ENCODE peak calls at places on chromosomes 13 and 19, in five cellular contexts. N, X, O, D and G are unnamed samples. For H3K4me1, the result is how much of the 10 kb centered on the place peaks cover.

GRCh38 chr13:34833562-34834182 is 108.4 kb upstream of the NBEA start:
- DNase-seq in X (peak), D (no peak), O (peak), N (no peak), G (no peak)

GRCh38 chr19:16957151-16957662 is 68.4 kb downstream of the F2RL3 start:
- DNase-seq in D (no peak), O (no peak), N (no peak), X (no peak), G (no peak)

GRCh38 chr19:10491472-10492047 is 11.6 kb downstream of the KEAP1 start:
- DNase-seq in D (no peak), X (no peak), O (no peak), N (no peak), G (no peak)

GRCh38 chr13:111577956-111578595 is 257.6 kb downstream of the TEX29 start:
- DNase-seq in D (no peak), O (no peak), X (no peak), N (no peak), G (no peak)

GRCh38 chr19:41096353-41096752 is 8.1 kb downstream of the CYP2A13 start:
- DNase-seq in X (no peak), D (peak), O (no peak), N (no peak), G (no peak)

GRCh38 chr13:25971499-25972145 is 80.2 kb downstream of the SHISA2 start:
- DNase-seq in N (no peak), D (no peak), O (no peak), X (no peak), G (no peak)

GRCh38 chr13:51923983-51924539 is 62.3 kb downstream of the CCDC70 start:
- DNase-seq in D (peak), N (no peak), X (no peak), O (peak), G (peak)

GRCh38 chr13:111330211-111330610 is 9.8 kb downstream of the TEX29 start:
- DNase-seq in X (no peak), N (no peak), D (no peak), O (no peak), G (no peak)

GRCh38 chr13:29903524-29903923 is 53.1 kb upstream of the UBL3 start:
- DNase-seq in D (no peak), N (no peak), O (no peak), X (no peak), G (no peak)

GRCh38 chr19:53034948-53035675 is 9.4 kb upstream of the ERVV-2 start:
- DNase-seq in X (no peak), D (no peak), N (no peak), O (no peak), G (no peak)

GRCh38 chr13:34657716-34658115 is 284.4 kb upstream of the NBEA start:
- DNase-seq in X (peak), O (peak), D (no peak), N (no peak), G (no peak)

GRCh38 chr19:8575467-8575997 is 1.7 kb downstream of the MYO1F start:
- DNase-seq in O (peak), X (peak), D (no peak), N (no peak), G (no peak)

GRCh38 chr13:98060282-98060681 is 82.6 kb upstream of the FARP1 start:
- DNase-seq in X (no peak), N (no peak), D (no peak), O (no peak), G (no peak)

GRCh38 chr19:18851673-18852325 is 20.0 kb downstream of the UPF1 start:
- DNase-seq in D (no peak), X (no peak), O (no peak), N (no peak), G (no peak)

GRCh38 chr13:36880961-36881360 is 39.1 kb downstream of the SMAD9 start:
- DNase-seq in N (no peak), X (peak), O (no peak), D (no peak), G (no peak)

GRCh38 chr13:58950911-58951310 is 1212.8 kb downstream of the DIAPH3 start:
- DNase-seq in N (no peak), O (no peak), D (no peak), X (no peak), G (no peak)

GRCh38 chr19:20470345-20471119 is 95.0 kb downstream of the ZNF737 start:
- DNase-seq in X (no peak), D (no peak), O (no peak), N (no peak), G (no peak)

GRCh38 chr13:26749285-26749684 is 11.3 kb downstream of the GPR12 start:
- DNase-seq in N (no peak), X (no peak), O (no peak), D (peak), G (no peak)

GRCh38 chr13:74796126-74796643 is 662.0 kb upstream of the KLF12 start:
- DNase-seq in D (no peak), O (no peak), N (no peak), X (no peak), G (no peak)

GRCh38 chr19:29878973-29879654 is 62.9 kb upstream of the URI1 start:
- DNase-seq in X (peak), N (no peak), O (peak), D (peak), G (peak)

GRCh38 chr19:34259367-34259865 is 5.1 kb downstream of the GARRE1 start:
- DNase-seq in N (no peak), X (peak), D (no peak), O (no peak), G (no peak)

GRCh38 chr13:66723606-66724005 is 506.5 kb downstream of the PCDH9 start:
- DNase-seq in N (no peak), X (no peak), O (no peak), D (no peak), G (no peak)

GRCh38 chr19:13583114-13583513 is 76.8 kb upstream of the CACNA1A start:
- DNase-seq in N (no peak), X (no peak), O (no peak), D (no peak), G (no peak)

GRCh38 chr13:93304868-93305613 is 78.4 kb downstream of the GPC6 start:
- DNase-seq in D (no peak), N (no peak), O (no peak), X (no peak), G (peak)

GRCh38 chr19:30691767-30692516 is 319.8 kb downstream of the ZNF536 start:
- DNase-seq in N (no peak), X (no peak), O (no peak), D (no peak), G (peak)

GRCh38 chr13:30107126-30107525 is 200.2 kb downstream of the KATNAL1 start:
- DNase-seq in D (no peak), X (no peak), N (no peak), O (no peak), G (no peak)

GRCh38 chr19:48543121-48543710 is 8.8 kb upstream of the SULT2B1 start:
- DNase-seq in X (peak), N (no peak), D (no peak), O (peak), G (no peak)

GRCh38 chr19:50932018-50932689 is 20.7 kb downstream of the KLK5 start:
- DNase-seq in O (no peak), N (no peak), D (no peak), X (no peak), G (no peak)

GRCh38 chr19:34313188-34313587 is 51.8 kb upstream of the GPI start:
- DNase-seq in O (no peak), X (peak), D (no peak), N (no peak), G (no peak)

GRCh38 chr19:16566161-16566560 is 6.1 kb downstream of the SLC35E1 start:
- DNase-seq in O (no peak), N (no peak), D (no peak), X (no peak), G (no peak)

GRCh38 chr19:6223461-6224307 is 56.1 kb downstream of the MLLT1 start:
- DNase-seq in N (no peak), X (no peak), O (no peak), D (no peak), G (no peak)

GRCh38 chr19:55032170-55032569 is 5.9 kb downstream of the GP6 start:
- DNase-seq in O (no peak), N (no peak), D (no peak), X (no peak), G (no peak)

GRCh38 chr13:25771641-25772478 is 280.0 kb downstream of the SHISA2 start:
- DNase-seq in D (no peak), N (no peak), O (no peak), X (no peak), G (no peak)

GRCh38 chr13:37736040-37736439 is 133.5 kb downstream of the TRPC4 start:
- DNase-seq in D (no peak), X (no peak), N (no peak), O (no peak), G (no peak)

GRCh38 chr13:61954092-61954491 is 538.4 kb upstream of the PCDH20 start:
- DNase-seq in N (no peak), X (peak), D (no peak), O (peak), G (peak)

GRCh38 chr13:34654203-34654602 is 287.9 kb upstream of the NBEA start:
- DNase-seq in D (no peak), O (no peak), X (no peak), N (no peak), G (no peak)

GRCh38 chr19:29370276-29370675 is 155.5 kb upstream of the VSTM2B start:
- DNase-seq in O (no peak), X (no peak), D (no peak), N (no peak), G (no peak)

GRCh38 chr13:110305001-110305400 is 2.0 kb downstream of the COL4A1 start:
- DNase-seq in X (no peak), O (no peak), D (no peak), N (no peak), G (peak)
- H3K4me1 ChIP-seq in X (under half), O (under half), D (under half), N (under half), G (under half)

GRCh38 chr19:45125975-45126493 is 33.1 kb downstream of the PPP1R37 start:
- DNase-seq in D (peak), N (no peak), X (peak), O (peak), G (peak)
- TF ChIP-seq SMC3 in D (peak), N (peak), X (peak), O (peak), G (peak)

DNA sequence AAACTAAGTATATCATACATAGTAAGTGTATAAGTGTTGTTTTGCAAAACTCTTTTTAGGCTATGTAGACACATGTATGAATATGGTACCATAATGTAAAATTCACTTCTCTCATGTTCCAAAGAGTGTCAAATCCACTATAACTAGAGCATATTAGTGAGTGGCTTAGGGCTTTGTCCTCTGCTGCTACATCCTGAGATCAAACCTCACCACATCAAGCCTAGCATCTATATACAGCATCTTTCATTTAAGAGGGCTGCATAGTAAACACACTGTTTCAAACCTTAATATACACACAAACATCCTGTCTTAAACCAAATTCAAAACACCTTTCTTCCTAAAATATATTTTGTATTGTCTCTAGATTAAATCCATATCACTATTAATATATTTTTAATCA is 38.6 kb downstream of the ELF1 start:
- DNase-seq in N (no peak), X (no peak), D (no peak), O (no peak), G (no peak)
- H3K4me1 ChIP-seq in N (under half), X (under half), D (under half), O (under half), G (under half)

GRCh38 chr13:105410602-105411001 is 1124.9 kb downstream of the EFNB2 start:
- DNase-seq in X (peak), D (peak), N (no peak), O (peak), G (peak)
- TF ChIP-seq SMC3 in X (peak), D (peak), N (peak), O (peak), G (peak)

GRCh38 chr13:43360911-43361605 is 337.7 kb downstream of the DNAJC15 start:
- DNase-seq in O (no peak), X (peak), N (no peak), D (no peak), G (no peak)
- H3K4me1 ChIP-seq in O (under half), X (under half), N (under half), D (under half), G (under half)

GRCh38 chr19:46296722-46297431 is at the start of gene HIF3A:
- DNase-seq in N (no peak), O (no peak), X (no peak), D (peak), G (peak)

GRCh38 chr19:46297700-46298476 is 1.0 kb downstream of the HIF3A start:
- DNase-seq in D (peak), X (no peak), N (no peak), O (no peak), G (peak)

GRCh38 chr19:46298477-46299003 is 1.7 kb downstream of the HIF3A start:
- DNase-seq in X (no peak), N (no peak), D (no peak), O (no peak), G (no peak)

GRCh38 chr19:46299695-46300094 is 2.9 kb downstream of the HIF3A start:
- DNase-seq in N (no peak), D (no peak), O (no peak), X (no peak), G (no peak)

DNA sequence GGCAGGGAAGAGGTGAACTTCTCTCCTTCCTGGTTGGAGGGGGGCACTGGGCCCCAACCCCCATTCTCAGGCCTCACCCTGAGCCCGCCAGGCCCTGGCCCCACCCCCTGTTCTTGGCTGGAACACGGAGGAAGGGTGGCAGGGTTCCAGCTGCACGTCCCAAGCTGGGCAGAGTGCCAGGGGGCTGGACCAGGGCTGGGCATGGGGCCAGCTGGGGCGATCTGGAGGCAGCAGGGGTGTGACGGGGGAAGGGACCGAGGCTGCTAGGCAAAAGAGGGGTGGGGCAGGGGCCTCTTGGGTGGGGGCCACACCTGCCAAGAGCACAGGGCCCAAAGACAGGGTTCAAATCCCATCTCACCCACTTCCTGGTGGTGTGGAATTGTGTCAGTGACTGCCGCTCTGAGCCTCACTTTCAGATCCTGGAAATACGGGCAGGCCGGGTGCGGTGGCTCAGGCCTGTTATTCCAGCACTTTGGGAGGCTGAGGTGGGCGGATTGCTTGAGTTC is 2.2 kb downstream of the HIF3A start:
- DNase-seq in D (no peak), X (peak), N (no peak), O (peak), G (peak)
- TF ChIP-seq SMC3 in D (no peak), X (no peak), N (no peak), O (peak), G (no peak)